ENCODE peak calls at places on chromosome 2, in ten cellular contexts. J is right atrium auricular region; W is AG09309; Z is foreskin melanocyte; C is stimulated activated CD8-positive, alpha-beta memory T cell treated with anti-CD3 and anti-CD28 coated beads, Interleukin-7, amount 100 ng/mL, for 1 hour; M is GM23248; S is kidney glomerular epithelial cell; K is left lobe of liver; G is progenitor cell of endocrine pancreas; D is retinal pigment epithelial cell. F is an unnamed sample.

GRCh38 chr2:39289609-39290008 is 45.8 kb upstream of the CDKL4 start:
- DNase-seq in J (no peak), W (no peak), Z (no peak), C (no peak), M (peak; percentile 28), S (no peak), K (no peak), G (no peak), D (peak; percentile 68), F (no peak)

GRCh38 chr2:151560289-151560688 is 150.6 kb downstream of the RIF1 start:
- DNase-seq in J (peak; percentile 58), W (no peak), Z (peak; percentile 19), C (no peak), M (peak; percentile 65), S (peak; percentile 93), K (no peak), G (no peak), D (peak; percentile 38), F (no peak)

GRCh38 chr2:232183279-232183678 is 195.3 kb upstream of the ALPP start:
- DNase-seq in J (no peak), W (no peak), Z (no peak), C (no peak), M (no peak), S (no peak), K (no peak), G (no peak), D (no peak), F (no peak)

GRCh38 chr2:157876771-157877108 is 610 bp upstream of the ACVR1 start:
- DNase-seq in J (no peak), W (no peak), Z (no peak), C (no peak), M (no peak), S (no peak), K (no peak), G (no peak), D (no peak), F (no peak)

GRCh38 chr2:191894681-191895147 is 47.8 kb upstream of the CAVIN2 start:
- DNase-seq in J (no peak), W (peak; percentile 67), Z (peak; percentile 45), C (no peak), M (peak; percentile 87), S (peak; percentile 89), K (no peak), G (no peak), D (no peak), F (no peak)

GRCh38 chr2:129233751-129234406 is 745.6 kb upstream of the RAB6C start:
- DNase-seq in J (no peak), W (no peak), Z (no peak), C (no peak), M (peak; percentile 8), S (no peak), K (no peak), G (no peak), D (no peak), F (no peak)

GRCh38 chr2:118738524-118739308 is 108.7 kb downstream of the EN1 start:
- DNase-seq in J (peak; percentile 58), W (peak; percentile 94), Z (no peak), C (no peak), M (peak; percentile 100), S (peak; percentile 64), K (no peak), G (no peak), D (peak; percentile 89), F (no peak)

GRCh38 chr2:218505754-218506371 is 62.3 kb downstream of the USP37 start:
- DNase-seq in J (no peak), W (no peak), Z (no peak), C (no peak), M (no peak), S (no peak), K (no peak), G (no peak), D (no peak), F (no peak)

GRCh38 chr2:221104391-221104811 is 467.7 kb downstream of the EPHA4 start:
- DNase-seq in J (peak; percentile 86), W (no peak), Z (peak; percentile 66), C (no peak), M (peak; percentile 83), S (no peak), K (peak; percentile 49), G (no peak), D (no peak), F (no peak)

GRCh38 chr2:47519147-47519537 is 116.2 kb downstream of the MSH2 start:
- DNase-seq in J (no peak), W (no peak), Z (no peak), C (no peak), M (no peak), S (no peak), K (no peak), G (no peak), D (no peak), F (no peak)

GRCh38 chr2:45391866-45392265 is 219.2 kb downstream of the SRBD1 start:
- DNase-seq in J (no peak), W (no peak), Z (no peak), C (no peak), M (peak; percentile 12), S (peak; percentile 34), K (no peak), G (no peak), D (no peak), F (no peak)

GRCh38 chr2:123073371-123073770 is 951.7 kb upstream of the CNTNAP5 start:
- DNase-seq in J (no peak), W (no peak), Z (no peak), C (no peak), M (no peak), S (no peak), K (no peak), G (no peak), D (no peak), F (no peak)

GRCh38 chr2:176409671-176410070 is 140.4 kb downstream of the MTX2 start:
- DNase-seq in J (no peak), W (no peak), Z (no peak), C (no peak), M (no peak), S (no peak), K (no peak), G (no peak), D (no peak), F (no peak)

GRCh38 chr2:65351948-65352595 is 80.3 kb downstream of the SPRED2 start:
- DNase-seq in J (no peak), W (no peak), Z (peak; percentile 75), C (no peak), M (no peak), S (no peak), K (no peak), G (no peak), D (no peak), F (no peak)

GRCh38 chr2:31398881-31399280 is 15.7 kb downstream of the XDH start:
- DNase-seq in J (no peak), W (no peak), Z (no peak), C (no peak), M (no peak), S (no peak), K (no peak), G (no peak), D (no peak), F (no peak)

GRCh38 chr2:71923887-71924533 is 223.7 kb downstream of the CYP26B1 start:
- DNase-seq in J (peak; percentile 78), W (no peak), Z (peak; percentile 40), C (peak; percentile 23), M (peak; percentile 65), S (peak; percentile 62), K (peak; percentile 67), G (peak; percentile 43), D (peak; percentile 23), F (peak; percentile 83)

GRCh38 chr2:204860249-204860648 is 315.0 kb downstream of the PARD3B start:
- DNase-seq in J (no peak), W (no peak), Z (no peak), C (no peak), M (peak; percentile 53), S (no peak), K (peak; percentile 60), G (no peak), D (no peak), F (no peak)

GRCh38 chr2:178478102-178478441 is 328 bp downstream of the FKBP7 start:
- DNase-seq in J (no peak), W (no peak), Z (no peak), C (no peak), M (peak; percentile 68), S (peak; percentile 35), K (no peak), G (no peak), D (no peak), F (no peak)

GRCh38 chr2:108640731-108641130 is 78.6 kb upstream of the RANBP2 start:
- DNase-seq in J (no peak), W (no peak), Z (no peak), C (no peak), M (peak; percentile 93), S (peak; percentile 43), K (no peak), G (no peak), D (peak; percentile 32), F (no peak)

GRCh38 chr2:182866461-182867369 is at the start of gene FRZB:
- DNase-seq in J (peak; percentile 74), W (no peak), Z (peak; percentile 32), C (no peak), M (peak; percentile 71), S (no peak), K (peak; percentile 51), G (peak; percentile 39), D (peak; percentile 52), F (peak; percentile 86)

GRCh38 chr2:120460511-120460910 is 114.6 kb downstream of the INHBB start:
- DNase-seq in J (no peak), W (no peak), Z (no peak), C (no peak), M (no peak), S (no peak), K (no peak), G (no peak), D (no peak), F (no peak)

GRCh38 chr2:134458454-134458853 is 204.6 kb downstream of the MGAT5 start:
- DNase-seq in J (no peak), W (no peak), Z (no peak), C (no peak), M (no peak), S (no peak), K (no peak), G (no peak), D (no peak), F (no peak)

GRCh38 chr2:11248-11941 is 34.9 kb downstream of the FAM110C start:
- DNase-seq in J (no peak), W (no peak), Z (no peak), C (no peak), M (peak; percentile 57), S (peak; percentile 40), K (no peak), G (peak; percentile 41), D (no peak), F (peak; percentile 97)

GRCh38 chr2:241272298-241272721 is 43.2 kb downstream of the HDLBP start:
- DNase-seq in J (peak; percentile 58), W (no peak), Z (no peak), C (no peak), M (peak; percentile 78), S (no peak), K (peak; percentile 63), G (peak; percentile 26), D (no peak), F (no peak)

GRCh38 chr2:102724016-102724490 is 37.8 kb upstream of the TMEM182 start:
- DNase-seq in J (no peak), W (no peak), Z (no peak), C (no peak), M (no peak), S (no peak), K (no peak), G (no peak), D (no peak), F (no peak)

GRCh38 chr2:197356136-197356535 is 45.6 kb upstream of the ANKRD44 start:
- DNase-seq in J (no peak), W (no peak), Z (no peak), C (no peak), M (peak; percentile 37), S (no peak), K (no peak), G (no peak), D (no peak), F (no peak)

GRCh38 chr2:176284451-176285049 is 15.3 kb downstream of the MTX2 start:
- DNase-seq in J (no peak), W (no peak), Z (no peak), C (no peak), M (no peak), S (no peak), K (no peak), G (no peak), D (no peak), F (no peak)

GRCh38 chr2:71282493-71282892 is 49.1 kb upstream of the ZNF638 start:
- DNase-seq in J (no peak), W (no peak), Z (peak; percentile 7), C (no peak), M (peak; percentile 3), S (no peak), K (no peak), G (no peak), D (no peak), F (no peak)